ENCODE peak calls at places on chromosomes 12 and 14, in nine cellular contexts. X, N, S, M, G, B, R, H and E are unnamed samples.

GRCh38 chr12:108854453-108855283 is 2.7 kb downstream of the SSH1 start:
- DNase-seq in X (peak; percentile 98), N (peak; percentile 75), S (peak; percentile 97), M (peak; percentile 65), G (no peak), B (peak; percentile 85), R (no peak), H (peak; percentile 72), E (peak; percentile 93)

GRCh38 chr12:19506497-19506896 is 67.2 kb downstream of the AEBP2 start:
- DNase-seq in X (no peak), N (no peak), S (no peak), M (no peak), G (no peak), B (no peak), R (no peak), H (no peak), E (no peak)

GRCh38 chr14:105836160-105836559 is 309.8 kb downstream of the TMEM121 start:
- DNase-seq in X (no peak), N (no peak), S (no peak), M (no peak), G (no peak), B (no peak), R (no peak), H (no peak), E (no peak)

GRCh38 chr14:74400328-74400727 is 25.7 kb downstream of the SYNDIG1L start:
- DNase-seq in X (no peak), N (peak; percentile 19), S (peak; percentile 25), M (no peak), G (no peak), B (no peak), R (no peak), H (no peak), E (no peak)

GRCh38 chr14:89351364-89351957 is 65.6 kb downstream of the FOXN3 start:
- DNase-seq in X (no peak), N (no peak), S (no peak), M (peak; percentile 53), G (no peak), B (no peak), R (no peak), H (peak; percentile 77), E (no peak)

GRCh38 chr14:36661506-36662257 is at the start of gene PAX9:
- DNase-seq in X (peak; percentile 40), N (peak; percentile 88), S (peak; percentile 59), M (peak; percentile 58), G (peak; percentile 91), B (peak; percentile 62), R (no peak), H (peak; percentile 86), E (no peak)

GRCh38 chr12:117236456-117237001 is 46.3 kb upstream of the FBXO21 start:
- DNase-seq in X (peak; percentile 24), N (peak; percentile 69), S (peak; percentile 61), M (peak; percentile 75), G (peak; percentile 86), B (peak; percentile 51), R (peak; percentile 60), H (peak; percentile 92), E (peak; percentile 3)

GRCh38 chr14:59126714-59127436 is 61.6 kb upstream of the DAAM1 start:
- DNase-seq in X (no peak), N (peak; percentile 52), S (peak; percentile 61), M (peak; percentile 62), G (peak; percentile 48), B (peak; percentile 91), R (peak; percentile 54), H (no peak), E (no peak)

GRCh38 chr12:110670161-110670701 is 18.7 kb downstream of the HVCN1 start:
- DNase-seq in X (no peak), N (no peak), S (no peak), M (peak; percentile 74), G (no peak), B (no peak), R (no peak), H (no peak), E (no peak)

GRCh38 chr14:71006200-71006563 is 98.9 kb downstream of the PCNX1 start:
- DNase-seq in X (no peak), N (no peak), S (peak; percentile 38), M (no peak), G (no peak), B (no peak), R (no peak), H (no peak), E (no peak)

GRCh38 chr14:61520546-61520945 is 174.8 kb upstream of the HIF1A start:
- DNase-seq in X (no peak), N (no peak), S (no peak), M (no peak), G (no peak), B (no peak), R (no peak), H (no peak), E (no peak)

GRCh38 chr12:114123108-114123507 is 157.0 kb upstream of the RBM19 start:
- DNase-seq in X (no peak), N (no peak), S (no peak), M (no peak), G (no peak), B (no peak), R (no peak), H (no peak), E (no peak)

GRCh38 chr14:67410313-67410712 is 1.7 kb downstream of the PLEK2 start:
- DNase-seq in X (no peak), N (no peak), S (no peak), M (no peak), G (no peak), B (no peak), R (no peak), H (no peak), E (no peak)

GRCh38 chr14:70658899-70659298 is 17.2 kb downstream of the TTC9 start:
- DNase-seq in X (no peak), N (no peak), S (no peak), M (no peak), G (no peak), B (no peak), R (no peak), H (no peak), E (no peak)

GRCh38 chr12:94721173-94721572 is 70.8 kb upstream of the TMCC3 start:
- DNase-seq in X (no peak), N (no peak), S (no peak), M (peak; percentile 64), G (no peak), B (no peak), R (no peak), H (no peak), E (no peak)

GRCh38 chr12:90902596-90902995 is 52.4 kb downstream of the CCER1 start:
- DNase-seq in X (no peak), N (no peak), S (no peak), M (no peak), G (no peak), B (no peak), R (no peak), H (no peak), E (no peak)

GRCh38 chr12:101407054-101407437 is 526 bp downstream of the ARL1 start:
- DNase-seq in X (peak; percentile 10), N (no peak), S (no peak), M (no peak), G (no peak), B (no peak), R (no peak), H (no peak), E (peak; percentile 6)